ENCODE peak calls at places on chromosomes 12 and 14, in five cellular contexts. One of them, this sample, is unnamed.

GRCh38 chr14:94227029-94227428 is 52.9 kb downstream of the PPP4R4 start:
- DNase-seq in PC-3: no peak
- DNase-seq in GM23338: no peak
- DNase-seq in MM.1S: no peak
- DNase-seq in HepG2: no peak
- DNase-seq in this sample: no peak

GRCh38 chr12:81518638-81519037 is 240.5 kb downstream of the PPFIA2 start:
- DNase-seq in PC-3: peak
- DNase-seq in GM23338: no peak
- DNase-seq in MM.1S: no peak
- DNase-seq in HepG2: no peak
- DNase-seq in this sample: no peak

GRCh38 chr14:61475316-61475715 is 153.9 kb downstream of the PRKCH start:
- DNase-seq in PC-3: peak
- DNase-seq in GM23338: peak
- DNase-seq in MM.1S: peak
- DNase-seq in HepG2: peak
- DNase-seq in this sample: peak

GRCh38 chr12:46946137-46946536 is 120.3 kb upstream of the SLC38A4 start:
- DNase-seq in PC-3: peak
- DNase-seq in GM23338: no peak
- DNase-seq in MM.1S: no peak
- DNase-seq in HepG2: no peak
- DNase-seq in this sample: no peak

GRCh38 chr12:57037264-57037663 is 12.7 kb downstream of the MYO1A start:
- DNase-seq in PC-3: no peak
- DNase-seq in GM23338: no peak
- DNase-seq in MM.1S: no peak
- DNase-seq in HepG2: no peak
- DNase-seq in this sample: no peak

GRCh38 chr12:65511134-65511912 is 232.8 kb downstream of the MSRB3 start:
- DNase-seq in PC-3: no peak
- DNase-seq in GM23338: no peak
- DNase-seq in MM.1S: no peak
- DNase-seq in HepG2: no peak
- DNase-seq in this sample: peak

GRCh38 chr14:67816326-67817009 is at the start of gene ZFYVE26:
- DNase-seq in PC-3: peak
- DNase-seq in GM23338: peak
- DNase-seq in MM.1S: peak
- DNase-seq in HepG2: peak
- DNase-seq in this sample: peak

GRCh38 chr12:50166776-50167025 is 468 bp downstream of the CERS5 start:
- DNase-seq in PC-3: no peak
- DNase-seq in GM23338: no peak
- DNase-seq in MM.1S: no peak
- DNase-seq in HepG2: no peak
- DNase-seq in this sample: peak

GRCh38 chr14:24032727-24033418 is 18.9 kb upstream of the CARMIL3 start:
- DNase-seq in PC-3: peak
- DNase-seq in GM23338: no peak
- DNase-seq in MM.1S: no peak
- DNase-seq in HepG2: peak
- DNase-seq in this sample: peak

GRCh38 chr12:4214912-4215861 is 58.4 kb upstream of the CCND2 start:
- DNase-seq in PC-3: no peak
- DNase-seq in GM23338: no peak
- DNase-seq in MM.1S: peak
- DNase-seq in HepG2: no peak
- DNase-seq in this sample: no peak

GRCh38 chr12:105704788-105705187 is 374.3 kb downstream of the C12orf75 start:
- DNase-seq in PC-3: no peak
- DNase-seq in GM23338: no peak
- DNase-seq in MM.1S: no peak
- DNase-seq in HepG2: no peak
- DNase-seq in this sample: no peak

GRCh38 chr14:92435154-92435553 is 78.4 kb upstream of the RIN3 start:
- DNase-seq in PC-3: no peak
- DNase-seq in GM23338: no peak
- DNase-seq in MM.1S: no peak
- DNase-seq in HepG2: no peak
- DNase-seq in this sample: no peak

GRCh38 chr12:102891756-102892155 is 25.3 kb downstream of the PAH start:
- DNase-seq in PC-3: no peak
- DNase-seq in GM23338: peak
- DNase-seq in MM.1S: no peak
- DNase-seq in HepG2: no peak
- DNase-seq in this sample: no peak

GRCh38 chr12:24661657-24662096 is 287.2 kb downstream of the BCAT1 start:
- DNase-seq in PC-3: no peak
- DNase-seq in GM23338: no peak
- DNase-seq in MM.1S: no peak
- DNase-seq in HepG2: peak
- DNase-seq in this sample: peak

GRCh38 chr12:122079038-122079531 is 529 bp downstream of the MLXIP start:
- DNase-seq in PC-3: peak
- DNase-seq in GM23338: peak
- DNase-seq in MM.1S: peak
- DNase-seq in HepG2: no peak
- DNase-seq in this sample: no peak

GRCh38 chr12:100427078-100427477 is 46.6 kb upstream of the NR1H4 start:
- DNase-seq in PC-3: peak
- DNase-seq in GM23338: no peak
- DNase-seq in MM.1S: no peak
- DNase-seq in HepG2: peak
- DNase-seq in this sample: peak

GRCh38 chr14:100308112-100308792 is 2.0 kb upstream of the SLC25A29 start:
- DNase-seq in PC-3: peak
- DNase-seq in GM23338: no peak
- DNase-seq in MM.1S: no peak
- DNase-seq in HepG2: no peak
- DNase-seq in this sample: no peak

GRCh38 chr14:100305446-100306255 is 593 bp downstream of the SLC25A29 start:
- DNase-seq in PC-3: peak
- DNase-seq in GM23338: peak
- DNase-seq in MM.1S: no peak
- DNase-seq in HepG2: no peak
- DNase-seq in this sample: peak

GRCh38 chr14:100306256-100306505 is at the start of gene SLC25A29:
- DNase-seq in PC-3: no peak
- DNase-seq in GM23338: no peak
- DNase-seq in MM.1S: no peak
- DNase-seq in HepG2: no peak
- DNase-seq in this sample: no peak

GRCh38 chr14:100307215-100308111 is 1.2 kb upstream of the SLC25A29 start:
- DNase-seq in PC-3: no peak
- DNase-seq in GM23338: peak
- DNase-seq in MM.1S: no peak
- DNase-seq in HepG2: no peak
- DNase-seq in this sample: no peak

DNA sequence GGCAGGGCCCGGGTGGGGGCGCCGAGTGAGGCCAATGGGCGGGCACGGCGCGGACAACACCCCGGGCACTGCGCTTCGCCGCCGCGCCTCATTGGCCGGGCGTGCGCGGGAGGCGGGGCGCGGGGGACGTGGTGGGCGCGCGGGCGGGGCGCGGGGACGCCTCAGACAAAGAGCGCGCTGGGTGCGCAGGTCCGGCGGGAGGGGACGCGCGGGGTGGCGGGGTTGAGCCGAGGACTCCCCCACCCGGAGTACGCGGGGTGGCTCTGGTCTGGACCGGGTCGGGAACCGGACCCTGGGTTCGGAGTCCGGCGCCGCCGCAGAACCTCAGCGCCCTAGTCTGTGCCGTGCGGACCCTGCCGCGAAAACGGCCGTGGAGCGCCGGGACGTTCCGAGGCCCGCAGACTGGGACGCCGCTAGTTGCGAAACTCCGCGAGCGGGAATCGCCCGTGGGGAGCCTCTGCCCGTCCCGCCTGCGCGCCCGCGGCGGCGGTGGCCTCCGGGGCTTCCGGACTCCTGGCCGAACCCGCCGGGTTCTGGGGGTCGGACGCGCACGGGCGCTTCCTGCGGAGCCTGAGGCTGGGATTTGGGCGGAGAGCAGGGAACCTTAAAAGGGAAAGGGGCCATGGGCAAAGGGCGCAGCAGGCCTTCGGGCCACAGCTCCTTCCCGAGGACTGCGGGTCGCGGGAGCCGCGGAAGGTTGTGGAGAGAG is 416 bp upstream of the SLC25A29 start:
- DNase-seq in PC-3: peak
- DNase-seq in GM23338: peak
- DNase-seq in MM.1S: peak
- DNase-seq in HepG2: peak
- DNase-seq in this sample: peak
- H2AFZ ChIP-seq in PC-3: peak
- H2AFZ ChIP-seq in GM23338: peak
- H2AFZ ChIP-seq in MM.1S: no peak
- H2AFZ ChIP-seq in HepG2: no peak
- H2AFZ ChIP-seq in this sample: peak

DNA sequence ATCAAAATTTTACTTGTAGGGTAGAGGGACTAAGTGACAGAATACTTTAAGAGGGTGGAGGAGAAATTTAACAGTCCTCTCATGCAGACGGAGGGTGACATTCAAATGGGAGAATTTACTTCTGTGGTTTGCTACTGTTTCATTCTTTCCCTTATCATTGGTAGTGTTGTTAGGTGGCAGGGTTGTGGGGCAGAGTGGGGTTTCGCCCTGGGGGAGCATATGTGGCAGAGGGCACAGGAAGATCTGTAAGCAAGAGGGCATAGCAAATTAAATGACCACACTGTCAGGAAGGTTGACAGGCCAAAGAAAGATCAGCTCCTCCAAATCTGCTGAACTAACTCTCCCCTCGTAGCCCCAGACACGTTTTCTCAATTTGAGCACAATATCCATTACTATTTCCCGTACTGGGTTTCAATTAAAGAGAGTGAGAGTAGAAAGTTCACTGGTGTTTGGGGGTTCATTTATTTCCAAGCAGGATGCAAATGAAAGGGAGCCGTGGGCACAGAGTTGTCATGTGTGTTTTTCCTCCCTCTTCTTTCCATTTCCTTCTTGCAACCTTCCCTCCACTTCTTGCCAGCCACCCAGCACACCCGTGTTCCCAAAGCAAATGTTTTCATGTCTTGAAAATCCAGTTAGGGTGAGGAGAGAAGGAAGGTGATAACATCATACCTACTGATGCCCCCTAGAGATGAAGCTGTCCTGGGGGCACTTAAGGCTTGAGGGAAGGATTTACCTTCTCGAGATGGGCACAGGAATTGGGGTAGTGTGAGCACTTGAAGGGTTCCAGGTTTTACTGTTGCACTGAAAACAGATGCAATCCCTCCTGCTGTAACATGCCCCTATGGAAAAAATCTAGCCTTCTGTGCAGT is 6.5 kb upstream of the TBX3 start:
- DNase-seq in PC-3: no peak
- DNase-seq in GM23338: peak
- DNase-seq in MM.1S: no peak
- DNase-seq in HepG2: no peak
- DNase-seq in this sample: no peak
- TF ChIP-seq EZH2 in PC-3: no peak
- TF ChIP-seq EZH2 in GM23338: peak
- TF ChIP-seq EZH2 in MM.1S: no peak
- TF ChIP-seq EZH2 in HepG2: no peak
- TF ChIP-seq EZH2 in this sample: no peak

DNA sequence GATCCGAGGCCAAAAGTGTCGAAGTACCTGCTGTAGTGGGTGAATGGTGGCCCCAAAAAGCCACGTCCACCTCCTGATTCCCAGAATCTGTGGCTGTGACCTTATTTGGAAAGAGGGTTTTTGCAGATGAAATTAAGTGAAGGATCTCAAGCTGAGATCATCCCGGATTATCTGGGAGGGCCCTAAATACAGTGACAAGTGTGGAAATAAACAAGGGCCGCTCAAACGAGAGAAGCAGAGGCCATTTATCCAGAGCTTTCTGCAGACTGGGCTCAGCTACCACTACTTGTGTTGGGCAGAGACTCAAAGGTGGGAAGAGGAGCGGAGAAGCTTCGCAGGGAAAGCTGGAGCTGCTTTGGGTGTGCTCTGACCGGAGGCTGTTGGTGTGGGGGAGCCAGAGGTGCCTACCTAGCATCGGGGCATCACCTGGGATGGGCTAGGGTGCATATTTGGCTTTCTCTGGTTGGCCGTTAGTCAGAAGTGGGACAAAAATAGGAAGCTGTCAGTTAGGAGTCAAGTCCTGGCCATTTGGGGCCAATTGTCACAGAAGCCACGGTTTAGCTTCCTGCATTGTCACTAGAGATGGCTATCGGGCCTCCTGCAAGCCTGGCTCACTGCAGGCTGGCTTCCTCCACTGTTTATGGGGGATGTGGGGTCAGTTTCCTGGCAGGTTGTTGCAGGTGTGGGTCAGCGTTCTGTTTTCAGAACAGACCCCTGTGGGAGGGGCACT is 27.8 kb upstream of the DLK1 start:
- DNase-seq in PC-3: no peak
- DNase-seq in GM23338: no peak
- DNase-seq in MM.1S: no peak
- DNase-seq in HepG2: no peak
- DNase-seq in this sample: no peak
- H3K4me2 ChIP-seq in PC-3: no peak
- H3K4me2 ChIP-seq in GM23338: no peak
- H3K4me2 ChIP-seq in MM.1S: no peak
- H3K4me2 ChIP-seq in HepG2: no peak
- H3K4me2 ChIP-seq in this sample: no peak

GRCh38 chr14:58954052-58954451 is 234.4 kb upstream of the DAAM1 start:
- DNase-seq in PC-3: no peak
- DNase-seq in GM23338: no peak
- DNase-seq in MM.1S: no peak
- DNase-seq in HepG2: no peak
- DNase-seq in this sample: no peak

GRCh38 chr14:58960945-58961731 is 227.3 kb upstream of the DAAM1 start:
- DNase-seq in PC-3: no peak
- DNase-seq in GM23338: no peak
- DNase-seq in MM.1S: no peak
- DNase-seq in HepG2: no peak
- DNase-seq in this sample: no peak

GRCh38 chr14:58954874-58955273 is 233.6 kb upstream of the DAAM1 start:
- DNase-seq in PC-3: no peak
- DNase-seq in GM23338: no peak
- DNase-seq in MM.1S: no peak
- DNase-seq in HepG2: no peak
- DNase-seq in this sample: no peak

GRCh38 chr14:58950555-58950954 is 237.9 kb upstream of the DAAM1 start:
- DNase-seq in PC-3: no peak
- DNase-seq in GM23338: no peak
- DNase-seq in MM.1S: no peak
- DNase-seq in HepG2: no peak
- DNase-seq in this sample: no peak

DNA sequence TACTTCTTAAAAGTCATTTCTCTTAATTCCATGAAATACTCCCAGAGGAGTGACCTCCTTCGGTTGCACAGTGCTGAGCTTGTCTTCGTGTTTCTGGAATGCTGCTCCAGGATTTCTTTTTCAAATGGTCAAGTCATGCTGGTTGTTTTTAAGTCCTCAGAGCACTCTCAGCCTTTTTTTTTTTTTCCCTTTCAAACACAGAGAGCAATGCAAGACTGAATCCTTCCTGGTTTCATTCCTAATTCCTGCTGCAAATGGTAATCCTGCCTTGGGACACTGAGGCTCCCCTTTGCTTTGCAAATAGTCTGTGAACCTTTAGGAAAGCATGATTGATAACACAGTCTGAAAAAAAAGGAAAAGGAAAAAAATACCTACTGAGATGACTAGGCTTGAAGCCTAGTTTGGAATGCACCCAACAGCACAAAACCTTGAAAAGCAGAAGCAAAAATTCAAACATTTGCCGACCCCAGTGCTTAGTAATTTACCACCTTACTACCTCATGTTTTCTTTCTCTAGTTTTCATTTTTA is 233.1 kb upstream of the DAAM1 start:
- DNase-seq in PC-3: no peak
- DNase-seq in GM23338: peak
- DNase-seq in MM.1S: no peak
- DNase-seq in HepG2: no peak
- DNase-seq in this sample: peak
- H2AFZ ChIP-seq in PC-3: no peak
- H2AFZ ChIP-seq in GM23338: peak
- H2AFZ ChIP-seq in MM.1S: no peak
- H2AFZ ChIP-seq in HepG2: no peak
- H2AFZ ChIP-seq in this sample: no peak

This sample was measured in fibroblast of lung.